ENCODE peak calls at places on chromosomes 3 and 15, in nine cellular contexts. X is GM10248; L is fibroblast of lung; Q is A673; E is heart right ventricle; P is GM12865; H is CD4-positive, alpha-beta T cell; V is GM20000; U is endothelial cell of umbilical vein. M is an unnamed sample.

GRCh38 chr15:88658972-88659931 is 20.4 kb downstream of the ISG20 start:
- DNase-seq in X (no peak), L (peak; percentile 57), Q (no peak), E (no peak), P (no peak), H (no peak), V (no peak), U (peak; percentile 64), M (no peak)

GRCh38 chr3:23948761-23949160 is 3.7 kb downstream of the NR1D2 start:
- DNase-seq in X (no peak), L (no peak), Q (no peak), E (no peak), P (no peak), H (no peak), V (no peak), U (no peak), M (no peak)

GRCh38 chr3:72523409-72524172 is 324.7 kb downstream of the SHQ1 start:
- DNase-seq in X (peak; percentile 59), L (no peak), Q (no peak), E (peak; percentile 18), P (peak; percentile 79), H (no peak), V (peak; percentile 58), U (no peak), M (peak; percentile 50)

GRCh38 chr15:78050441-78050809 is 27.1 kb downstream of the TBC1D2B start:
- DNase-seq in X (no peak), L (no peak), Q (no peak), E (no peak), P (no peak), H (no peak), V (no peak), U (no peak), M (no peak)

GRCh38 chr3:196073188-196073838 is 8.6 kb downstream of the TFRC start:
- DNase-seq in X (peak; percentile 65), L (peak; percentile 69), Q (peak; percentile 75), E (peak; percentile 59), P (peak; percentile 81), H (peak; percentile 56), V (peak; percentile 70), U (peak; percentile 66), M (peak; percentile 58)

GRCh38 chr15:53979051-53979788 is 979 bp downstream of the UNC13C start:
- DNase-seq in X (no peak), L (no peak), Q (no peak), E (no peak), P (no peak), H (no peak), V (no peak), U (no peak), M (no peak)

GRCh38 chr15:99704444-99704838 is 28.8 kb downstream of the LYSMD4 start:
- DNase-seq in X (peak; percentile 56), L (peak; percentile 93), Q (peak; percentile 90), E (peak; percentile 78), P (peak; percentile 89), H (no peak), V (peak; percentile 68), U (peak; percentile 92), M (peak; percentile 61)

GRCh38 chr3:194350726-194351071 is 429 bp downstream of the CPN2 start:
- DNase-seq in X (no peak), L (no peak), Q (no peak), E (no peak), P (no peak), H (no peak), V (no peak), U (no peak), M (no peak)

GRCh38 chr15:62549345-62549970 is 384.4 kb upstream of the C2CD4B start:
- DNase-seq in X (peak; percentile 26), L (peak; percentile 48), Q (peak; percentile 53), E (no peak), P (peak; percentile 39), H (no peak), V (peak; percentile 23), U (peak; percentile 31), M (no peak)

GRCh38 chr3:18369561-18370185 is 55.5 kb downstream of the SATB1 start:
- DNase-seq in X (no peak), L (no peak), Q (peak; percentile 1), E (no peak), P (no peak), H (no peak), V (no peak), U (no peak), M (no peak)

DNA sequence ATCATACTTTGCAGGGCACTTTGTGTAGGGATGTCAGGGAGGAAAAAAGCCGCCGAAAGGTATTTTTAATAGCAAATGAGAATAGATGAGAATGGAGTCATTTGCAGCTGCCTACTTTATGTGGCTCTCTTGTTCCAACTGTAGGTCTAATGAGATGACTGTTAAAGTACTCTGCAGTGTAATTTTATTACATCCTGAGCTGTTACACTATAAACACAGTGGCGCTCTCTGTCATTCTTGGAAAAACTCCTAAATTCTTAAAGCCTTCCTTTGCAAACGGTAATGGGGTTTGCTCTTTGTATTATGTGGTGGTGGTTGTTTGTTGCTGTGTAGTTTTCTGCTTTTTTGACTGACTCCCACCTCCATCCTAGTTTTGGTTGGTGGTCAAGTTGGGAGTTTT is 56.7 kb upstream of the SKOR1 start:
- DNase-seq in X (no peak), L (no peak), Q (peak; percentile 23), E (no peak), P (no peak), H (no peak), V (no peak), U (no peak), M (no peak)
- TF ChIP-seq CTCF in X (no peak), L (no peak), Q (no peak), E (no peak), P (no peak), H (no peak), V (no peak), U (no peak), M (no peak)

GRCh38 chr3:180085122-180085710 is 48.5 kb upstream of the PEX5L start:
- DNase-seq in X (no peak), L (no peak), Q (no peak), E (no peak), P (peak; percentile 42), H (no peak), V (no peak), U (no peak), M (no peak)
- TF ChIP-seq CTCF in X (no peak), L (no peak), Q (no peak), E (no peak), P (peak; percentile 32), H (no peak), V (no peak), U (no peak), M (no peak)

GRCh38 chr3:113696658-113697191 is 283 bp upstream of the USF3 start:
- DNase-seq in X (peak; percentile 99), L (peak; percentile 99), Q (peak; percentile 100), E (peak; percentile 100), P (peak; percentile 100), H (peak; percentile 97), V (peak; percentile 99), U (peak; percentile 100), M (peak; percentile 98)
- TF ChIP-seq CTCF in X (no peak), L (peak; percentile 14), Q (no peak), E (peak; percentile 22), P (no peak), H (no peak), V (no peak), U (peak; percentile 14), M (no peak)

DNA sequence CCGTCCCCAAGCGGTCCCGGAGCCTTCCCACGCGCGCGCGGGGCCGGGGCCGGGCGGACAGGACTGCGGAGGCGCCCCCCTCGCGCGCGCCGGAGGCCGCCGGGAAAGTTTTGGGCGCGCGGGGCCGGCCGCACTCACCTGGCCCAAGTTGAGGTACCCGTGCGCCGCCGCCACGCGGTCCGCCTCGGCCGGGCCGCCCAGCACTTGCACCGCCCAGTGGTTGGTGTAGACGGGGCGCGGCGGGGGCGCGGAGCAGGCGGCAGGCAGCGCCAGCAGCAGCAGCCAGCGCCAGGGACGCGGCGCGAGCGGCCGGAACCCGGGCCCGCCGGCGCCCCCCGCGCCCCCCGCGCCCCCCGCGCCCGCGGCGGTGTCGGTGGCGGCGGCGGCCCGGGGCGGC is 273 bp downstream of the PCSK6 start:
- DNase-seq in X (peak; percentile 64), L (no peak), Q (peak; percentile 50), E (no peak), P (peak; percentile 13), H (no peak), V (peak; percentile 84), U (no peak), M (peak; percentile 72)
- TF ChIP-seq CTCF in X (peak; percentile 6), L (no peak), Q (no peak), E (no peak), P (no peak), H (no peak), V (no peak), U (no peak), M (no peak)

DNA sequence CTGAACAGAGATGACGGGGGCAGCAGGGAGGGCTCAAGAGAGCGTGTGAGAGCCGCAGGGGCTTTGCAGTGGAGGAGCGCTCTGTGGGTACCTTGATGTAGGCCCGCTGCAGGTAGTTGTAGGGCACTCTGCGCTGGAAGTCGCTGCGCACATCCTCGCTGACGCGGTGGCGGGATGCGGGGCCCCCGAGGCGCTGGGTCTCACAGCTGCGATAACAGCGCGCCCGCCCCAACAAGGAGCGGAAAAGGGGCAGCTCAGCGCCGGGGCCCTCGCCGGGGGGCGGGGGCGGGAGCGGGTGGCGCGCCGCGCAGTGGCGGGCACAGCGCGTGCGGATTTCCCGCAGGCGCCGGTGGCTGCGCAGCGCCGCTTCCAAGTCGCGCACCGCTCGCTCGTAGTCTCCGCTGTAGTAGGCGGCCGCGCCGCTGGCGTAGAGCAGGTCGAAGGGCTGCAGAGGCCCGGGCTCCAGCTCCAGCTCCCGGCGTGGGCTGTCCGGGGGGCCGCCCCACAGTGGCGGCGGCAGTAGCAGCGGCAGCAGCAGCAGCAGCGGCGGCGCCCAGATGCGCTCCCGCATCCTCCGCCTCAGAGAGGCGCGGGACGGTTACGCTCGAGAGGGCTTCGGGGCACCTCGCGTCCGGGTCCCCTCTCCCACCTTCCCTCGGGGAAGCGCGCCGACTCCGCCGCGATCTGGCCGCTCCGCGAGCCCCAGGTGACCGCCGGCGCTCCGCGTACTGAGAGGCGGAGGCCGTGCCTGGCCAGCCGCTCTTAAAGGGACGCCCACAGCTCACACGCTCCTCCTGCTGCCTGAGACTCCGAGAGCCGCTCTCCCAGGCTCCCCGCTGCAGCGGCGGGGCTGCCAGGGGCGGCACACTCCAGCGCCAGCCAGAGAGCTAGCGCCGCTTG is at the start of gene P3H2:
- DNase-seq in X (peak; percentile 77), L (peak; percentile 92), Q (peak; percentile 96), E (peak; percentile 76), P (peak; percentile 96), H (no peak), V (peak; percentile 82), U (peak; percentile 93), M (peak; percentile 86)
- TF ChIP-seq CTCF in X (peak; percentile 46), L (peak; percentile 59), Q (peak; percentile 70), E (peak; percentile 59), P (peak; percentile 44), H (no peak), V (peak; percentile 24), U (peak; percentile 70), M (no peak)

M was measured in GM13976.